ENCODE peak calls at places on chromosomes 1 and 21, in eight cellular contexts. L, P, V, R, K, W, H and O are unnamed samples. For H3K79me2 and H3K4me1, the result is how much of the 10 kb centered on the place peaks cover.

GRCh38 chr1:168465942-168466702 is 77.7 kb downstream of the XCL2 start:
- DNase-seq in L (no peak), P (peak), V (peak), R (no peak), K (no peak), W (no peak), H (peak), O (peak)

GRCh38 chr1:59903136-59903754 is 23.3 kb downstream of the CYP2J2 start:
- DNase-seq in L (peak), P (peak), V (no peak), R (no peak), K (peak), W (peak), H (peak), O (peak)

GRCh38 chr1:156236164-156236563 is 5.8 kb upstream of the BGLAP start:
- DNase-seq in L (no peak), P (no peak), V (no peak), R (no peak), K (no peak), W (no peak), H (no peak), O (no peak)

GRCh38 chr1:77371396-77371795 is 89.6 kb downstream of the AK5 start:
- DNase-seq in L (no peak), P (no peak), V (no peak), R (no peak), K (no peak), W (no peak), H (no peak), O (no peak)

GRCh38 chr1:203650012-203650836 is 23.6 kb downstream of the ATP2B4 start:
- DNase-seq in L (peak), P (peak), V (peak), R (peak), K (peak), W (peak), H (peak), O (peak)

GRCh38 chr1:15304708-15305326 is 57.8 kb downstream of the FHAD1 start:
- DNase-seq in L (peak), P (peak), V (peak), R (peak), K (peak), W (peak), H (peak), O (no peak)

GRCh38 chr1:165053273-165053835 is 303.2 kb downstream of the LMX1A start:
- DNase-seq in L (peak), P (no peak), V (no peak), R (no peak), K (no peak), W (peak), H (no peak), O (no peak)

GRCh38 chr1:28759257-28759656 is 22.5 kb downstream of the YTHDF2 start:
- DNase-seq in L (no peak), P (no peak), V (no peak), R (no peak), K (no peak), W (no peak), H (no peak), O (no peak)

GRCh38 chr21:36260030-36260787 is 59.8 kb upstream of the MORC3 start:
- DNase-seq in L (peak), P (peak), V (peak), R (no peak), K (no peak), W (peak), H (peak), O (peak)

GRCh38 chr21:35284199-35284598 is 235.1 kb upstream of the RUNX1 start:
- DNase-seq in L (no peak), P (no peak), V (peak), R (no peak), K (no peak), W (no peak), H (no peak), O (no peak)

GRCh38 chr1:1308756-1309524 is 543 bp downstream of the PUSL1 start:
- DNase-seq in L (peak), P (peak), V (no peak), R (no peak), K (peak), W (peak), H (peak), O (no peak)

GRCh38 chr1:232810856-232811255 is 5.6 kb downstream of the MAP10 start:
- DNase-seq in L (no peak), P (no peak), V (no peak), R (no peak), K (no peak), W (no peak), H (no peak), O (no peak)

GRCh38 chr1:77068013-77068412 is 151.2 kb downstream of the PIGK start:
- DNase-seq in L (peak), P (peak), V (no peak), R (no peak), K (peak), W (peak), H (no peak), O (no peak)

GRCh38 chr1:1200876-1201810 is 5.2 kb downstream of the TNFRSF18 start:
- DNase-seq in L (peak), P (peak), V (no peak), R (no peak), K (peak), W (peak), H (no peak), O (peak)

GRCh38 chr1:168443899-168444298 is 99.9 kb downstream of the XCL2 start:
- DNase-seq in L (no peak), P (no peak), V (peak), R (no peak), K (no peak), W (no peak), H (no peak), O (no peak)

GRCh38 chr1:10965621-10966226 is 46.7 kb upstream of the TARDBP start:
- DNase-seq in L (no peak), P (no peak), V (no peak), R (no peak), K (no peak), W (no peak), H (no peak), O (peak)

GRCh38 chr1:99969729-99970591 is at the start of gene SLC35A3:
- DNase-seq in L (peak), P (peak), V (peak), R (peak), K (peak), W (peak), H (peak), O (peak)

GRCh38 chr1:113409363-113409762 is 19.0 kb downstream of the MAGI3 start:
- DNase-seq in L (no peak), P (no peak), V (no peak), R (no peak), K (no peak), W (no peak), H (no peak), O (no peak)

GRCh38 chr1:66480162-66480561 is 53.8 kb upstream of the SGIP1 start:
- DNase-seq in L (no peak), P (no peak), V (no peak), R (no peak), K (no peak), W (no peak), H (no peak), O (peak)

GRCh38 chr1:179365342-179366092 is at the start of gene AXDND1:
- DNase-seq in L (peak), P (peak), V (peak), R (peak), K (peak), W (peak), H (peak), O (peak)

GRCh38 chr1:226653311-226653921 is 85.7 kb downstream of the ITPKB start:
- DNase-seq in L (no peak), P (no peak), V (peak), R (no peak), K (no peak), W (no peak), H (peak), O (no peak)

GRCh38 chr1:31910933-31911332 is 27.2 kb downstream of the PTP4A2 start:
- DNase-seq in L (no peak), P (no peak), V (no peak), R (no peak), K (no peak), W (no peak), H (no peak), O (no peak)
- H3K79me2 ChIP-seq in L (under half), P (half or more), V (half or more), R (under half), K (under half), W (under half), H (under half), O (half or more)

GRCh38 chr1:32247452-32247851 is 430 bp downstream of the FAM167B start:
- DNase-seq in L (no peak), P (no peak), V (no peak), R (no peak), K (no peak), W (no peak), H (no peak), O (no peak)

GRCh38 chr1:32250893-32251716 is at the start of gene LCK:
- DNase-seq in L (no peak), P (no peak), V (peak), R (no peak), K (peak), W (peak), H (no peak), O (peak)

GRCh38 chr1:32246888-32247273 is at the start of gene FAM167B:
- DNase-seq in L (no peak), P (peak), V (no peak), R (no peak), K (no peak), W (no peak), H (no peak), O (peak)

GRCh38 chr1:32247983-32248889 is 1.2 kb downstream of the FAM167B start:
- DNase-seq in L (peak), P (peak), V (peak), R (peak), K (peak), W (peak), H (peak), O (peak)

DNA sequence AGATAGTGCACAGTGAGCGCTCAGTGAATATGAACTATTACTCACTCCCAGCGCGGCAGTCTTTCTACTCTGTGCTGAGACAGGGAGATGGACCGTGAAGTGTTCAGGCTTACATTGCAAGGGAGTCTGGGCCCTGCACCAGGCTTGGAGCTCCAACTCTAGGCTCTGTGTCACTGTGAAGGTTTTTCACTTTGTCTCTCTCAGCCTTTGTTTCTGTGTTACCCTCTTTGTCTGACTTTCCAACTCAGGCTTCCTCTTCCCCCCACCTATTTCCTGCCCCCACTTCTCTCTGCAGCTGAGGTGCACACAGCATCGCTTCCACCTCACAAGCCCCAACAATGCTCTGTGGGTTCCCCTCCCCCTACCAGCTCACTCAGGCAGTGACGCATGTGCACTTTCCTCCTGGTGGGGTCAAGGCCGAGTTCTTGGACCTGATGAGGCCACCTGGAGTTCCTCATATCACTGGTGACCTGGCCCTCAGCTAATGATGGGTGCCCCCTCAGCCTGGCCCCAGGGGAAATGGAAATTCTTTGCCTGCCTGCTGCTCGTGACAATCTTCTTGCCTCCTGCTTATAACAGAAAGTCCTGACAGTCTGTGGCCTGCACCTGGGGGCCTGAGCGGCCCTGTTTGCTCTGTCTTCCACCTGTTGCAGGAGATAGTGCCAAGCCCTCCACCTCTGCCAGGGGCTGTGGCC is 1.1 kb upstream of the LCK start:
- DNase-seq in L (no peak), P (no peak), V (peak), R (no peak), K (no peak), W (no peak), H (peak), O (no peak)
- H3K4me1 ChIP-seq in L (under half), P (under half), V (half or more), R (under half), K (under half), W (under half), H (under half), O (under half)

DNA sequence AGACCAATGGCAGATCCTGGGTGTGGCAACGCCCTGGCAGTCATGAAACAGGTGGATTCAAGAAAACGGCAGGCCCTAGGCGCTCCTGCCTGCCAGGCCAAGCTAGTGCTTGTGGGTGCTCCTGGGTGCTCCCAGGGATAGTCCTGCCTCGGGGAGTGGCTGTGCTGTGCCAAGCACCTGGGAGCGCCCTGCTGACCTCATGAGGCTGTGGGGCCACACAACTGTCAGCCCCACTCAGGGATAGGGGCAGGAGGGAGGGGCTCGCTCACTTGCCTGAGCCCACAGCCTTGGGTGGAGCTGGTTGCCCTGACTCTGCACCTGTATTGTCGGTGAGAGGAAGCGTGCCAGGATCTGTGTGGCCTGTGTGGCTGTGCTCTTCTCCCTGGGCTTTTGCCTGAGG is 9.4 kb downstream of the SNAP47 start:
- DNase-seq in L (no peak), P (no peak), V (no peak), R (no peak), K (no peak), W (no peak), H (no peak), O (no peak)
- H3K79me2 ChIP-seq in L (under half), P (half or more), V (half or more), R (half or more), K (under half), W (half or more), H (half or more), O (half or more)

DNA sequence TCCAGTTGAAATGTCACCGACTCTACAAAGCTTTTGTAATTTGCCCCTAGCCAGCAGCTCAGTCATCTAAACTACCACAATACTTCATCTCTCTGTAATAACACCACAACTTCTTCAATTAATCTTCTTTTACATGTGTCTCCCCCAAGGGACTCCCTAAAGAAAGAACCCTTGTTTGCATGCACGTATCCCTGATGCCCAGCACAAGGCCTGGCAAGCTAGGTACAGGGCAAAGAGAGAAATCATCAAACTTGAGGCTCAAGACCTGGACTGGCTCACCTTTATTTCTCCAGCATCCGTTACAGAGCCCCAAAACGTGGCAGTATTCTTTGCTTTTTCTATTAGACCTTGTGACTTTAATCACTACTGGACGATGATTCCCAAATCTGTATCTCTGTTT is 2.6 kb downstream of the ZBTB21 start:
- DNase-seq in L (no peak), P (no peak), V (no peak), R (no peak), K (no peak), W (no peak), H (no peak), O (no peak)
- H3K4me1 ChIP-seq in L (under half), P (under half), V (under half), R (under half), K (under half), W (under half), H (under half), O (under half)

GRCh38 chr1:223653015-223653414 is 12.5 kb downstream of the CAPN8 start:
- DNase-seq in L (no peak), P (no peak), V (peak), R (no peak), K (no peak), W (peak), H (no peak), O (no peak)

GRCh38 chr1:223659711-223660110 is 5.8 kb downstream of the CAPN8 start:
- DNase-seq in L (no peak), P (peak), V (no peak), R (no peak), K (no peak), W (no peak), H (no peak), O (no peak)

GRCh38 chr1:223662943-223663342 is 2.6 kb downstream of the CAPN8 start:
- DNase-seq in L (no peak), P (no peak), V (no peak), R (no peak), K (no peak), W (no peak), H (no peak), O (no peak)

GRCh38 chr1:223654083-223654482 is 11.4 kb downstream of the CAPN8 start:
- DNase-seq in L (no peak), P (peak), V (no peak), R (no peak), K (no peak), W (no peak), H (no peak), O (no peak)

GRCh38 chr1:223657978-223658377 is 7.5 kb downstream of the CAPN8 start:
- DNase-seq in L (no peak), P (no peak), V (no peak), R (no peak), K (no peak), W (no peak), H (no peak), O (no peak)
- H3K79me2 ChIP-seq in L (under half), P (under half), V (under half), R (under half), K (under half), W (under half), H (under half), O (under half)